ENCODE peak calls at places on chromosomes 4 and X, in five cellular contexts. C is M059J, B is GM19239, Z is lower leg skin, V is coronary artery. M is an unnamed sample.

GRCh38 chrX:15854080-15854655 is 445 bp downstream of the AP1S2 start:
- DNase-seq in C (peak), B (peak), Z (peak), V (peak), M (no peak)

GRCh38 chr4:7458066-7458425 is 23.3 kb upstream of the PSAPL1 start:
- DNase-seq in C (no peak), B (no peak), Z (no peak), V (no peak), M (no peak)

GRCh38 chrX:9164535-9165425 is 130.9 kb upstream of the FAM9B start:
- DNase-seq in C (peak), B (no peak), Z (no peak), V (no peak), M (peak)

GRCh38 chr4:153764611-153765368 is 5.0 kb upstream of the RNF175 start:
- DNase-seq in C (peak), B (no peak), Z (no peak), V (no peak), M (no peak)

GRCh38 chr4:41006141-41006540 is 208.2 kb downstream of the APBB2 start:
- DNase-seq in C (peak), B (no peak), Z (no peak), V (no peak), M (no peak)

GRCh38 chr4:21802406-21802805 is 146.2 kb downstream of the KCNIP4 start:
- DNase-seq in C (peak), B (no peak), Z (no peak), V (no peak), M (peak)

GRCh38 chrX:38694394-38694793 is 106.9 kb upstream of the MID1IP1 start:
- DNase-seq in C (peak), B (no peak), Z (no peak), V (no peak), M (peak)

GRCh38 chrX:132216806-132217202 is 2.4 kb downstream of the RAP2C start:
- DNase-seq in C (peak), B (no peak), Z (no peak), V (no peak), M (peak)

GRCh38 chr4:70759627-70760026 is 37.9 kb downstream of the RUFY3 start:
- DNase-seq in C (peak), B (no peak), Z (no peak), V (no peak), M (no peak)

GRCh38 chr4:42786350-42787070 is 106.0 kb upstream of the GRXCR1 start:
- DNase-seq in C (peak), B (no peak), Z (no peak), V (no peak), M (no peak)

GRCh38 chr4:15781427-15782095 is 3.4 kb downstream of the CD38 start:
- DNase-seq in C (peak), B (no peak), Z (no peak), V (no peak), M (peak)

GRCh38 chr4:174304664-174305063 is 21.0 kb downstream of the CEP44 start:
- DNase-seq in C (no peak), B (no peak), Z (no peak), V (no peak), M (no peak)

GRCh38 chr4:174912919-174913543 is 5.1 kb upstream of the ADAM29 start:
- DNase-seq in C (no peak), B (no peak), Z (no peak), V (no peak), M (no peak)

GRCh38 chr4:94325835-94326234 is 16.8 kb downstream of the HPGDS start:
- DNase-seq in C (no peak), B (no peak), Z (no peak), V (no peak), M (no peak)

GRCh38 chr4:95505149-95505548 is 43.6 kb downstream of the UNC5C start:
- DNase-seq in C (peak), B (no peak), Z (no peak), V (no peak), M (no peak)

GRCh38 chrX:136147966-136148365 is 633 bp downstream of the FHL1 start:
- DNase-seq in C (no peak), B (no peak), Z (no peak), V (no peak), M (no peak)

GRCh38 chr4:184889683-184890082 is 63.9 kb upstream of the ACSL1 start:
- DNase-seq in C (no peak), B (no peak), Z (no peak), V (no peak), M (no peak)

GRCh38 chr4:179095585-179096228 is 1653.5 kb upstream of the AGA start:
- DNase-seq in C (peak), B (no peak), Z (no peak), V (no peak), M (peak)

GRCh38 chrX:123422875-123423274 is 238.8 kb downstream of the GRIA3 start:
- DNase-seq in C (peak), B (no peak), Z (no peak), V (no peak), M (peak)

GRCh38 chr4:88090898-88091297 is 67.5 kb downstream of the ABCG2 start:
- DNase-seq in C (no peak), B (no peak), Z (no peak), V (no peak), M (no peak)

GRCh38 chr4:170391066-170391754 is 301.5 kb upstream of the AADAT start:
- DNase-seq in C (peak), B (no peak), Z (no peak), V (no peak), M (peak)

GRCh38 chrX:140317462-140317861 is 187.4 kb downstream of the SOX3 start:
- DNase-seq in C (no peak), B (no peak), Z (no peak), V (no peak), M (no peak)

GRCh38 chr4:11698846-11699590 is 270.3 kb upstream of the HS3ST1 start:
- DNase-seq in C (peak), B (no peak), Z (no peak), V (no peak), M (peak)

GRCh38 chr4:8381814-8382581 is 58.5 kb downstream of the ACOX3 start:
- DNase-seq in C (no peak), B (no peak), Z (no peak), V (no peak), M (no peak)

GRCh38 chr4:139492429-139492828 is 38.5 kb downstream of the RAB33B start:
- DNase-seq in C (no peak), B (no peak), Z (no peak), V (no peak), M (no peak)

GRCh38 chrX:153930011-153930910 is 4.2 kb upstream of the ARHGAP4 start:
- DNase-seq in C (no peak), B (no peak), Z (no peak), V (no peak), M (no peak)

GRCh38 chr4:109655396-109655795 is 47.8 kb downstream of the CASP6 start:
- DNase-seq in C (no peak), B (no peak), Z (no peak), V (no peak), M (no peak)

GRCh38 chrX:19882066-19882775 is 5.2 kb downstream of the SH3KBP1 start:
- DNase-seq in C (peak), B (no peak), Z (peak), V (no peak), M (no peak)

M was measured in epithelial cell of esophagus.